ENCODE peak calls at places on chromosomes 16 and 17, in six cellular contexts. One of them, this sample, is unnamed.

GRCh38 chr17:43701318-43701743 is 39.6 kb upstream of the MEOX1 start:
- DNase-seq in GM12891: peak; percentile 49
- DNase-seq in GM12878: peak; percentile 45
- DNase-seq in K562: no peak
- DNase-seq in H1: no peak
- DNase-seq in HepG2: no peak
- DNase-seq in this sample: no peak

GRCh38 chr17:4956493-4957061 is 5.7 kb downstream of the ENO3 start:
- DNase-seq in GM12891: no peak
- DNase-seq in GM12878: no peak
- DNase-seq in K562: peak; percentile 18
- DNase-seq in H1: no peak
- DNase-seq in HepG2: no peak
- DNase-seq in this sample: no peak

GRCh38 chr17:68853439-68853838 is 101.8 kb downstream of the ABCA8 start:
- DNase-seq in GM12891: no peak
- DNase-seq in GM12878: no peak
- DNase-seq in K562: no peak
- DNase-seq in H1: no peak
- DNase-seq in HepG2: no peak
- DNase-seq in this sample: no peak

GRCh38 chr16:85202631-85203461 is 90.6 kb upstream of the CIBAR2 start:
- DNase-seq in GM12891: no peak
- DNase-seq in GM12878: no peak
- DNase-seq in K562: no peak
- DNase-seq in H1: no peak
- DNase-seq in HepG2: no peak
- DNase-seq in this sample: no peak

GRCh38 chr17:37743875-37744632 is 805 bp downstream of the HNF1B start:
- DNase-seq in GM12891: no peak
- DNase-seq in GM12878: no peak
- DNase-seq in K562: no peak
- DNase-seq in H1: no peak
- DNase-seq in HepG2: peak; percentile 61
- DNase-seq in this sample: no peak

GRCh38 chr16:30623558-30624283 is 13.5 kb upstream of the ZNF689 start:
- DNase-seq in GM12891: no peak
- DNase-seq in GM12878: no peak
- DNase-seq in K562: no peak
- DNase-seq in H1: no peak
- DNase-seq in HepG2: no peak
- DNase-seq in this sample: no peak

GRCh38 chr17:51120357-51120738 is 320 bp downstream of the SPAG9 start:
- DNase-seq in GM12891: peak; percentile 44
- DNase-seq in GM12878: no peak
- DNase-seq in K562: peak; percentile 49
- DNase-seq in H1: no peak
- DNase-seq in HepG2: no peak
- DNase-seq in this sample: peak; percentile 52

GRCh38 chr16:70608516-70608915 is 37.8 kb upstream of the IL34 start:
- DNase-seq in GM12891: no peak
- DNase-seq in GM12878: no peak
- DNase-seq in K562: peak; percentile 13
- DNase-seq in H1: no peak
- DNase-seq in HepG2: no peak
- DNase-seq in this sample: no peak

GRCh38 chr17:77728022-77728671 is 230.4 kb upstream of the TNRC6C start:
- DNase-seq in GM12891: no peak
- DNase-seq in GM12878: no peak
- DNase-seq in K562: no peak
- DNase-seq in H1: no peak
- DNase-seq in HepG2: peak; percentile 58
- DNase-seq in this sample: no peak

GRCh38 chr17:45274033-45274432 is 12.1 kb upstream of the SPATA32 start:
- DNase-seq in GM12891: no peak
- DNase-seq in GM12878: no peak
- DNase-seq in K562: no peak
- DNase-seq in H1: no peak
- DNase-seq in HepG2: no peak
- DNase-seq in this sample: no peak

GRCh38 chr16:20822451-20823128 is 16.3 kb downstream of the REXO5 start:
- DNase-seq in GM12891: no peak
- DNase-seq in GM12878: no peak
- DNase-seq in K562: no peak
- DNase-seq in H1: no peak
- DNase-seq in HepG2: no peak
- DNase-seq in this sample: no peak

GRCh38 chr16:4316103-4316731 is 350 bp downstream of the GLIS2 start:
- DNase-seq in GM12891: no peak
- DNase-seq in GM12878: no peak
- DNase-seq in K562: peak; percentile 69
- DNase-seq in H1: no peak
- DNase-seq in HepG2: no peak
- DNase-seq in this sample: no peak

GRCh38 chr17:44323359-44324091 is 1.1 kb downstream of the SLC25A39 start:
- DNase-seq in GM12891: no peak
- DNase-seq in GM12878: no peak
- DNase-seq in K562: no peak
- DNase-seq in H1: no peak
- DNase-seq in HepG2: no peak
- DNase-seq in this sample: no peak

GRCh38 chr16:66196770-66197169 is 169.7 kb upstream of the CDH5 start:
- DNase-seq in GM12891: no peak
- DNase-seq in GM12878: no peak
- DNase-seq in K562: no peak
- DNase-seq in H1: no peak
- DNase-seq in HepG2: no peak
- DNase-seq in this sample: no peak

GRCh38 chr17:12756786-12757185 is 32.5 kb upstream of the ARHGAP44 start:
- DNase-seq in GM12891: no peak
- DNase-seq in GM12878: no peak
- DNase-seq in K562: no peak
- DNase-seq in H1: no peak
- DNase-seq in HepG2: no peak
- DNase-seq in this sample: no peak

GRCh38 chr17:73747221-73748002 is 103.2 kb upstream of the SDK2 start:
- DNase-seq in GM12891: no peak
- DNase-seq in GM12878: no peak
- DNase-seq in K562: no peak
- DNase-seq in H1: no peak
- DNase-seq in HepG2: no peak
- DNase-seq in this sample: no peak

GRCh38 chr17:61416540-61417363 is 17.1 kb downstream of the TBX2 start:
- DNase-seq in GM12891: peak; percentile 77
- DNase-seq in GM12878: no peak
- DNase-seq in K562: peak; percentile 93
- DNase-seq in H1: peak; percentile 85
- DNase-seq in HepG2: peak; percentile 91
- DNase-seq in this sample: no peak

GRCh38 chr16:70444249-70445063 is 5.6 kb upstream of the ST3GAL2 start:
- DNase-seq in GM12891: no peak
- DNase-seq in GM12878: no peak
- DNase-seq in K562: no peak
- DNase-seq in H1: no peak
- DNase-seq in HepG2: no peak
- DNase-seq in this sample: no peak

GRCh38 chr16:86634290-86634689 is 55.9 kb downstream of the FOXL1 start:
- DNase-seq in GM12891: no peak
- DNase-seq in GM12878: no peak
- DNase-seq in K562: peak; percentile 34
- DNase-seq in H1: no peak
- DNase-seq in HepG2: no peak
- DNase-seq in this sample: no peak

GRCh38 chr16:68235105-68235881 is 634 bp downstream of the ESRP2 start:
- DNase-seq in GM12891: no peak
- DNase-seq in GM12878: no peak
- DNase-seq in K562: no peak
- DNase-seq in H1: no peak
- DNase-seq in HepG2: peak; percentile 57
- DNase-seq in this sample: no peak

GRCh38 chr16:30434852-30435251 is 5.0 kb upstream of the DCTPP1 start:
- DNase-seq in GM12891: no peak
- DNase-seq in GM12878: no peak
- DNase-seq in K562: no peak
- DNase-seq in H1: no peak
- DNase-seq in HepG2: no peak
- DNase-seq in this sample: no peak

GRCh38 chr16:75909746-75910145 is 183.5 kb upstream of the CPHXL start:
- DNase-seq in GM12891: no peak
- DNase-seq in GM12878: no peak
- DNase-seq in K562: no peak
- DNase-seq in H1: no peak
- DNase-seq in HepG2: no peak
- DNase-seq in this sample: no peak

GRCh38 chr17:81385320-81386111 is 9.7 kb upstream of the BAHCC1 start:
- DNase-seq in GM12891: no peak
- DNase-seq in GM12878: no peak
- DNase-seq in K562: no peak
- DNase-seq in H1: no peak
- DNase-seq in HepG2: peak; percentile 64
- DNase-seq in this sample: no peak
- TF ChIP-seq POLR2A in GM12891: no peak
- TF ChIP-seq POLR2A in GM12878: no peak
- TF ChIP-seq POLR2A in K562: no peak
- TF ChIP-seq POLR2A in H1: no peak
- TF ChIP-seq POLR2A in HepG2: no peak
- TF ChIP-seq POLR2A in this sample: no peak

DNA sequence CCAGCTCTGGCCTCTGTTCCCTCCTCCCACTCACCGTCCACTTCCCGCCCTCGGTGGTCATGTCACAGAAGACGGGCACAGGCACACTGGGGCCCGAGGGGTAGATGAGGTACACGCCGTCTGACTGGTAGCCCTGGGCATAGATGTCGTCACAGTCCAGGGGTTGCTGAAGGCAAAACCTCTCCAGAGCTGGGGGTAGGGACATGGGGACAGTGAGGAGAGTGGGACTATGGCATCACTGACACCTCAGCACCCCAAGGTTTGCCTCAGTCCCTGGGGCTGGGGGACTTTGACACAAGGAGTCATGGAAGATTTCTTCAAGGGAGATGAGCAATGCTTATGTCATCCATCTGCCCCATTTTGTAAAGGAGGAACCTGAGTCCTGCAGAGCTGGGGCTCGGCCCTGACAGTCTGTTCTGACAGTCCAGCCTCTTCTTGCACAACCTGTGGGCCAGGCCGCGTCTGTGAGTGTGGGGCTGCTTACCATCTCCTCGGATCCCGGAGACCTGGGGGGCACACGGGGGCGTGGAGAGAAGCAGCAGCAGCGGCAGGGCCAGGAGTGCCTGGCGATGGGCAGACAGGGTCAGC is 620 bp downstream of the MFAP4 start:
- DNase-seq in GM12891: no peak
- DNase-seq in GM12878: no peak
- DNase-seq in K562: no peak
- DNase-seq in H1: no peak
- DNase-seq in HepG2: no peak
- DNase-seq in this sample: no peak
- TF ChIP-seq TAF1 in GM12891: no peak
- TF ChIP-seq TAF1 in GM12878: no peak
- TF ChIP-seq TAF1 in K562: no peak
- TF ChIP-seq TAF1 in H1: no peak
- TF ChIP-seq TAF1 in HepG2: no peak
- TF ChIP-seq TAF1 in this sample: no peak

DNA sequence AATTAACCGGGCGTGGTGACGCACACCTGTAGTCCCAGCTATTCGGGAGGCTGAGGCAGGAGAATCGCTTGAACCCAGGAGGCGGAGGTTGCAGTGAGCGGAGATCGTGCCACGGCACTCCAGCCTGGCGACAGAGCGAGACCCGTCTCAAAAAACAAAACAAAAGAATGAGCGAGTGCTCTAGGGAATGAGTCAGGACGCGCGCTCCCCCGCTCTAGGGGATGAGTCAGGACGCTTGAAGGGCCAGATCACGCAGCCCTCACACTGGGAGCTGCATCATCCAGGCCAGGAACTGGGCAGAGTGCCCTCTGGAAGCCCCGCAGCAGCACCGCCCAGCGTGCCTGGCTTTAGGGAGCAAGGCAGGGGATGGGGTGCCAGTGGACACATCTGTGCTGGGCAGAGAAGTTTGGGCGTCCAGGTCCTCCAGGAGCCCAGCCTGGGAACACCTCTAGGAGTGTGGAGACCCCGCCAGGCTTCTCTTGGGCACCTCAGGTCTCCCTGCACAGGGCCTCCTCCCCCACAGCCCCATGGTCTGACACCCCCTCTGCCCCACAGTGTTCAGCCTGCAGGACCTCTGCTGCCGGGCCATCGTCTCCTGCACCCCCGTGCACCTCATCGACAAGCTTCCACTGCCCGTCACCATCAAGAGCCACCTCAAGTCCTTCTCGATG is 3.9 kb upstream of the WFIKKN1 start:
- DNase-seq in GM12891: no peak
- DNase-seq in GM12878: no peak
- DNase-seq in K562: peak; percentile 55
- DNase-seq in H1: no peak
- DNase-seq in HepG2: no peak
- DNase-seq in this sample: no peak
- TF ChIP-seq POLR2AphosphoS5 in GM12891: no peak
- TF ChIP-seq POLR2AphosphoS5 in GM12878: no peak
- TF ChIP-seq POLR2AphosphoS5 in K562: no peak
- TF ChIP-seq POLR2AphosphoS5 in H1: no peak
- TF ChIP-seq POLR2AphosphoS5 in HepG2: no peak
- TF ChIP-seq POLR2AphosphoS5 in this sample: no peak

GRCh38 chr16:56990407-56991286 is 1.3 kb downstream of the NLRC5 start:
- DNase-seq in GM12891: no peak
- DNase-seq in GM12878: no peak
- DNase-seq in K562: no peak
- DNase-seq in H1: no peak
- DNase-seq in HepG2: no peak
- DNase-seq in this sample: no peak

GRCh38 chr16:56988948-56989945 is at the start of gene NLRC5:
- DNase-seq in GM12891: peak; percentile 89
- DNase-seq in GM12878: no peak
- DNase-seq in K562: no peak
- DNase-seq in H1: no peak
- DNase-seq in HepG2: peak; percentile 52
- DNase-seq in this sample: peak; percentile 93

GRCh38 chr16:56987692-56988091 is 1.7 kb upstream of the NLRC5 start:
- DNase-seq in GM12891: no peak
- DNase-seq in GM12878: no peak
- DNase-seq in K562: no peak
- DNase-seq in H1: no peak
- DNase-seq in HepG2: no peak
- DNase-seq in this sample: no peak

GRCh38 chr16:56988161-56988947 is 1.0 kb upstream of the NLRC5 start:
- DNase-seq in GM12891: no peak
- DNase-seq in GM12878: no peak
- DNase-seq in K562: no peak
- DNase-seq in H1: no peak
- DNase-seq in HepG2: no peak
- DNase-seq in this sample: no peak

DNA sequence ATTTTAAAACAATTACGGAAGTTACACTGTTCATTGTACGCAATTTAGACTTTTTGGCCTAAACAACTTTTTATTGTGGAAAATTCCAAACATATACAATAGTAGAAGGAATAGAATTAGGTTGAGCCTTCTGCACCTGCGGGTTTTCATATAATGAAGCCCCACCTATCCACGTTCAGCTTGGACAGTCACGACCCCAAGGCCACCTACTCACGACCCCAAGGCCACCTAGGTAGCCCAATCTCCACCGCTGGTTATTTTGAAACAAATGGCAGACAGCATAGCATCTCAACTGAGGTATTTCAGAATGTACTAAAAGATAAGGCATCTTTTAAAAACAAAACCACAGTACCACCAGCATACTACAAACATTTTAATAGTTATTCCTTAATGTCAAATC is 631 bp downstream of the NLRC5 start:
- DNase-seq in GM12891: no peak
- DNase-seq in GM12878: no peak
- DNase-seq in K562: no peak
- DNase-seq in H1: no peak
- DNase-seq in HepG2: no peak
- DNase-seq in this sample: no peak
- TF ChIP-seq POLR2A in GM12891: no peak
- TF ChIP-seq POLR2A in GM12878: no peak
- TF ChIP-seq POLR2A in K562: no peak
- TF ChIP-seq POLR2A in H1: no peak
- TF ChIP-seq POLR2A in HepG2: no peak
- TF ChIP-seq POLR2A in this sample: no peak